ENCODE peak calls at places on chromosomes 3 and 15, in four cellular contexts. K is A549, Z is endothelial cell of umbilical vein, J is GM12878. G is an unnamed sample.
A peak's percentile ranks its signal among the peaks of the same experiment; 100 is the strongest.

GRCh38 chr15:84810073-84810840 is 6.9 kb upstream of the ALPK3 start:
- DNase-seq in K (no peak), Z (no peak), J (no peak), G (no peak)

GRCh38 chr15:75043509-75044257 is 20.3 kb downstream of the PPCDC start:
- DNase-seq in K (no peak), Z (peak; percentile 97), J (peak; percentile 93), G (peak; percentile 90)

GRCh38 chr3:8147726-8148125 is 353.9 kb upstream of the LMCD1 start:
- DNase-seq in K (no peak), Z (no peak), J (no peak), G (no peak)

GRCh38 chr3:18847583-18848197 is 300.6 kb upstream of the KCNH8 start:
- DNase-seq in K (peak; percentile 10), Z (no peak), J (no peak), G (peak; percentile 12)

GRCh38 chr3:17233398-17233800 is 348.6 kb downstream of the PLCL2 start:
- DNase-seq in K (peak; percentile 46), Z (peak; percentile 74), J (peak; percentile 51), G (peak; percentile 59)

GRCh38 chr3:52829906-52830463 is 487 bp downstream of the ITIH4 start:
- DNase-seq in K (no peak), Z (no peak), J (no peak), G (peak; percentile 59)

GRCh38 chr15:83533548-83533947 is 86.4 kb downstream of the SH3GL3 start:
- DNase-seq in K (no peak), Z (no peak), J (no peak), G (no peak)

GRCh38 chr15:66452421-66452820 is 45.1 kb downstream of the SNAPC5 start:
- DNase-seq in K (no peak), Z (no peak), J (no peak), G (no peak)

GRCh38 chr3:157465741-157466140 is 29.1 kb downstream of the PTX3 start:
- DNase-seq in K (no peak), Z (no peak), J (no peak), G (no peak)

GRCh38 chr3:39809181-39809994 is at the start of gene MYRIP:
- DNase-seq in K (peak; percentile 40), Z (peak; percentile 81), J (no peak), G (peak; percentile 41)

GRCh38 chr3:4996223-4996765 is 17.1 kb downstream of the BHLHE40 start:
- DNase-seq in K (no peak), Z (no peak), J (no peak), G (no peak)

GRCh38 chr3:4993276-4994143 is 14.3 kb downstream of the BHLHE40 start:
- DNase-seq in K (no peak), Z (no peak), J (no peak), G (no peak)

GRCh38 chr3:4995500-4996053 is 16.3 kb downstream of the BHLHE40 start:
- DNase-seq in K (no peak), Z (no peak), J (no peak), G (no peak)

GRCh38 chr3:4994144-4994730 is 15.0 kb downstream of the BHLHE40 start:
- DNase-seq in K (no peak), Z (no peak), J (no peak), G (no peak)

GRCh38 chr3:4994823-4995499 is 15.7 kb downstream of the BHLHE40 start:
- DNase-seq in K (no peak), Z (peak; percentile 63), J (no peak), G (no peak)
- TF ChIP-seq MYC in K (peak; percentile 56), Z (no peak), J (no peak), G (no peak)

GRCh38 chr3:31530039-31530983 is 2.4 kb upstream of the STT3B start:
- DNase-seq in K (no peak), Z (no peak), J (no peak), G (peak; percentile 49)
- TF ChIP-seq CTCF in K (no peak), Z (no peak), J (no peak), G (no peak)

DNA sequence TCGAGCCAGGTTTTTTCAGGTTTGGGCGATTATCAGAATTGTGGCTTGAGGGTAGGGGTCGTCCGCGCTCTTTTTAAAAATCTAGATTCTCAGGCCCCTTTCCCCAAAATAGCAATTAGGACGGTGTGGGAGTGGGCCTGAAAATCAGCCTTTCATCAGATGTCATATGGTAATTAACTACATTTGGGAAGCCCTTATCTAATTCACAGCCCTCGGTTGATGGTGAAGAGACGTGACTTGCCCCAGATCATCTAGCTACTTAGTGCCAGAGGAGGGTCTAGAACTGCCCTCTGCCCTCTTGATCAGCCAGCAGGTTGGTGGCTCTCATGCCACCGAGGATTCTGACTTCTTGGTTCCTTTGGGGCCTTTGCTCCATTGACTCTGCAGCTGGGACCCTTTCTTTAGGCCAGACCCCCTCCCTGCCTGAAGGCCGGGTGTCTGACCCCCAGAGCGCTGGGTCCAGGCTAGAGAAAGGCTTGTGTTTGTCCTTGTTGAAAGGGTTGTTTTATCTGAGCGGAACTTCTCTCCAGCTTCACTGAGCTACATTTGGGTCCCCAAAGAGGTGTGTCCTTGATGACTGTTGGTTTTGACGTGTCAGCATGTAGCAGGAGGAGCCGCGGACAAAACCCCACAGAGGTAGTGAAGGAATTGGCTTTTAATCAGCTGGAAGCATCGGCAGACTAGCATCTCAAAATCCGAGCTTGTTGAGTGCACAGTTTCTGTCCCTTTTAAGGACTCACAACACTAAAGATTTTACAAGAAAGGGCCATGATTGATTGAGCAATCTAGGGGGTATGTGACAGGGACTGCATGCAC is 857 bp downstream of the AEN start:
- DNase-seq in K (peak; percentile 62), Z (peak; percentile 40), J (no peak), G (peak; percentile 72)
- TF ChIP-seq POLR2A in K (no peak), Z (no peak), J (no peak), G (no peak)

DNA sequence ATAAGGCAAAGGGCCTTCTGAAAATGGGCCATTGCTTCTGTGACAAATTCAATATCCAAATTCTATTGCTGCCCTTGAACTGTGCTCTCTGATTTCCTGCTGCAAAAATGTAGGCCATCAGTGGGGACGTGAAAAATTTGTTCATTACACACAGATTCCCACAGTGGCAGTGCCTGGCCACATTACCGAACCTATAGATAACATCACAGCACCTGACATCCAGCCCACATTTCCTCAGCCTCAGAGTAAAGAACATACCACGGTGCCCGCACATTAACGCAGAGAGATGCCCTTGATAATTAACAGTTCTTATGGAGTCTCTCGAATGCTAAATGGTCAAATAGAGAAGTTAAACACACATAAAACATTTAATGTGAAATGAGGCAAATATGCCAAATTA is 931.6 kb upstream of the CFAP20DC start:
- DNase-seq in K (no peak), Z (no peak), J (no peak), G (no peak)
- TF ChIP-seq MYC in K (no peak), Z (no peak), J (no peak), G (no peak)

DNA sequence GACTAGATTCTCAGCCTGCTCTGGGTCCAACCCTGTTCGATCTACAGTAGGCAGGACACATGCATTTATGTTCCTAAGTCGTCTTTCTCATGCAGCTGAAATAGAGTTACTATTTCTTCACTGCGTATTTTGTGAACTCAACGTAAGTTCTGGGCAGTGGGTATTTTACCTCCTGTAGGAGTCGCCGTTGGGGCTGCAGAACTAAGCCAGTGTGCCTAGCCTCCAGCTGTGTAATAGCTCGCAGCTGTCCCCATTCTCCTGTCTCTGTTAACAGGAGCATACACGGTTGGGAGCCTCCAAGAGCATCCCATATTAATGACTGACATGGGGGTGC is 58.4 kb upstream of the HRH1 start:
- DNase-seq in K (no peak), Z (peak; percentile 5), J (no peak), G (peak; percentile 92)
- TF ChIP-seq CTCF in K (peak; percentile 37), Z (no peak), J (no peak), G (peak; percentile 56)

DNA sequence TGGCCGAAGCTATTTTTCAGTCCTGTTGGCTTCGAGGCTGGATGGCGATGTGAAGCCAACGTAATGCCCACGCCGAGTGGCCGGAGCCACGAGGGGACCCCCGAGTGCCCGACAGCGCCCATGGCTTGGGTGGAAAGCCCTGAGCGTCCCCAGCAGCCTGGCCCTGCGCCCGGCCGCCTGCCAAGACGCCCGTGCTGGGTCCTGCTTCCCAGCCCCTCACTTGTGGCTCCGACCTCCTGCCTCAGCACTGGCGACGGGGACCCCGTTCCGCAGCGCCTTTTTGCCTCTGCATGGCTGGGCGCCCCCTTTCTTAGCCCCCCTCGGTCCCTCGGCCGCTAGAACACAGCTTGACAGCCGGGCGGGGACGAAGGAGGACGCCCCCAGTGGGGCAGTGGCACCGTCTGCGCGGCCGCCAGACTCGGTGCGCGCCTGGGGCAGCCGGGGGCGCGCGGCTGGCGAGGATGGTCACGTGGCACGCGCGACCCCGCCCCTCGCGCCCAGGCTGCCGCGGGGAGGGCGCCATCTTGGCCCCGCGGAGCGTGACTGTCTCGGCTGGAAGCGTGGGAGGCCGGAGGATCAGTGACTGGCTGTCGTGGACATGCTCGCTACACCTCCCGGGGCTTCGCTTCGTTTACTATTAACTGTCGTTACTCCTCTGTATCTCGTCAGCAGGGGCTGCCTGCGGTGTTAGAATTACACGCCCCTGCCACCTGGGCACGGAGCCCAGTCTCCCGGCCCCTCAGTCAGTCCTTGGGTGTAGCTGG is 626 bp upstream of the GPR176 start:
- DNase-seq in K (peak; percentile 26), Z (peak; percentile 83), J (peak; percentile 38), G (no peak)
- TF ChIP-seq POLR2A in K (peak; percentile 85), Z (peak; percentile 73), J (peak; percentile 91), G (no peak)

GRCh38 chr15:40336129-40337122 is 4.3 kb downstream of the CCDC9B start:
- DNase-seq in K (no peak), Z (no peak), J (no peak), G (peak; percentile 60)
- TF ChIP-seq MYC in K (no peak), Z (no peak), J (no peak), G (no peak)

GRCh38 chr15:56817266-56817665 is 84.0 kb upstream of the ZNF280D start:
- DNase-seq in K (no peak), Z (peak; percentile 71), J (no peak), G (no peak)
- TF ChIP-seq CTCF in K (no peak), Z (no peak), J (no peak), G (no peak)

GRCh38 chr15:41332788-41333527 is at the start of gene NUSAP1:
- DNase-seq in K (peak; percentile 42), Z (no peak), J (no peak), G (peak; percentile 78)
- TF ChIP-seq POLR2A in K (peak; percentile 55), Z (peak; percentile 90), J (peak; percentile 82), G (peak; percentile 86)